ENCODE peak calls at places on chromosomes 3 and 15, in six cellular contexts. One of them, this sample, is unnamed.

GRCh38 chr15:66101715-66102395 is 151.7 kb downstream of the MEGF11 start:
- DNase-seq in RCC 7860: no peak
- DNase-seq in activated CD8-positive, alpha-beta memory T cell treated with anti-CD3 and anti-CD28 coated beads for 48 hours: no peak
- DNase-seq in cerebellar cortex: no peak
- DNase-seq in adrenal gland: no peak
- DNase-seq in Calu3: no peak
- DNase-seq in this sample: no peak

GRCh38 chr15:95291878-95292472 is 1038.5 kb upstream of the NR2F2 start:
- DNase-seq in Calu3: peak
- DNase-seq in activated CD8-positive, alpha-beta memory T cell treated with anti-CD3 and anti-CD28 coated beads for 48 hours: no peak
- DNase-seq in RCC 7860: peak
- DNase-seq in adrenal gland: no peak
- DNase-seq in cerebellar cortex: peak
- DNase-seq in this sample: peak

GRCh38 chr3:15241341-15241740 is 35.3 kb downstream of the CAPN7 start:
- DNase-seq in RCC 7860: no peak
- DNase-seq in adrenal gland: peak
- DNase-seq in cerebellar cortex: peak
- DNase-seq in Calu3: peak
- DNase-seq in activated CD8-positive, alpha-beta memory T cell treated with anti-CD3 and anti-CD28 coated beads for 48 hours: no peak
- DNase-seq in this sample: no peak

GRCh38 chr3:157070600-157070999 is 89.3 kb downstream of the CCNL1 start:
- DNase-seq in Calu3: no peak
- DNase-seq in cerebellar cortex: no peak
- DNase-seq in activated CD8-positive, alpha-beta memory T cell treated with anti-CD3 and anti-CD28 coated beads for 48 hours: no peak
- DNase-seq in RCC 7860: no peak
- DNase-seq in adrenal gland: no peak
- DNase-seq in this sample: peak

GRCh38 chr3:133463441-133463860 is 63.6 kb downstream of the BFSP2 start:
- DNase-seq in cerebellar cortex: no peak
- DNase-seq in Calu3: no peak
- DNase-seq in RCC 7860: no peak
- DNase-seq in adrenal gland: no peak
- DNase-seq in activated CD8-positive, alpha-beta memory T cell treated with anti-CD3 and anti-CD28 coated beads for 48 hours: no peak
- DNase-seq in this sample: no peak

GRCh38 chr15:39746176-39746575 is 36.5 kb downstream of the FSIP1 start:
- DNase-seq in RCC 7860: no peak
- DNase-seq in adrenal gland: no peak
- DNase-seq in cerebellar cortex: no peak
- DNase-seq in activated CD8-positive, alpha-beta memory T cell treated with anti-CD3 and anti-CD28 coated beads for 48 hours: no peak
- DNase-seq in Calu3: no peak
- DNase-seq in this sample: no peak

GRCh38 chr3:8319935-8320634 is 181.5 kb upstream of the LMCD1 start:
- DNase-seq in activated CD8-positive, alpha-beta memory T cell treated with anti-CD3 and anti-CD28 coated beads for 48 hours: no peak
- DNase-seq in cerebellar cortex: no peak
- DNase-seq in RCC 7860: peak
- DNase-seq in adrenal gland: no peak
- DNase-seq in Calu3: no peak
- DNase-seq in this sample: no peak

GRCh38 chr3:55804170-55805095 is 317.3 kb upstream of the WNT5A start:
- DNase-seq in Calu3: no peak
- DNase-seq in adrenal gland: peak
- DNase-seq in RCC 7860: no peak
- DNase-seq in activated CD8-positive, alpha-beta memory T cell treated with anti-CD3 and anti-CD28 coated beads for 48 hours: no peak
- DNase-seq in cerebellar cortex: no peak
- DNase-seq in this sample: peak

GRCh38 chr3:155745795-155746550 is 1.1 kb upstream of the PLCH1 start:
- DNase-seq in adrenal gland: peak
- DNase-seq in activated CD8-positive, alpha-beta memory T cell treated with anti-CD3 and anti-CD28 coated beads for 48 hours: no peak
- DNase-seq in Calu3: peak
- DNase-seq in cerebellar cortex: peak
- DNase-seq in RCC 7860: peak
- DNase-seq in this sample: peak

GRCh38 chr3:195003006-195003892 is 267.7 kb downstream of the XXYLT1 start:
- DNase-seq in Calu3: no peak
- DNase-seq in RCC 7860: no peak
- DNase-seq in adrenal gland: no peak
- DNase-seq in activated CD8-positive, alpha-beta memory T cell treated with anti-CD3 and anti-CD28 coated beads for 48 hours: no peak
- DNase-seq in cerebellar cortex: no peak
- DNase-seq in this sample: peak

GRCh38 chr3:33884204-33884561 is 85.8 kb downstream of the PDCD6IP start:
- DNase-seq in activated CD8-positive, alpha-beta memory T cell treated with anti-CD3 and anti-CD28 coated beads for 48 hours: no peak
- DNase-seq in RCC 7860: no peak
- DNase-seq in Calu3: peak
- DNase-seq in adrenal gland: no peak
- DNase-seq in cerebellar cortex: peak
- DNase-seq in this sample: no peak

GRCh38 chr3:54870423-54870822 is 57.4 kb downstream of the LRTM1 start:
- DNase-seq in cerebellar cortex: peak
- DNase-seq in RCC 7860: peak
- DNase-seq in activated CD8-positive, alpha-beta memory T cell treated with anti-CD3 and anti-CD28 coated beads for 48 hours: no peak
- DNase-seq in Calu3: peak
- DNase-seq in adrenal gland: peak
- DNase-seq in this sample: peak

GRCh38 chr3:128884992-128885391 is 5.6 kb downstream of the ACAD9 start:
- DNase-seq in RCC 7860: no peak
- DNase-seq in adrenal gland: no peak
- DNase-seq in cerebellar cortex: no peak
- DNase-seq in Calu3: no peak
- DNase-seq in activated CD8-positive, alpha-beta memory T cell treated with anti-CD3 and anti-CD28 coated beads for 48 hours: no peak
- DNase-seq in this sample: no peak

GRCh38 chr3:9474482-9474881 is 77.1 kb downstream of the SETD5 start:
- DNase-seq in activated CD8-positive, alpha-beta memory T cell treated with anti-CD3 and anti-CD28 coated beads for 48 hours: no peak
- DNase-seq in cerebellar cortex: no peak
- DNase-seq in Calu3: no peak
- DNase-seq in RCC 7860: no peak
- DNase-seq in adrenal gland: no peak
- DNase-seq in this sample: no peak

GRCh38 chr3:139982404-139982803 is 47.4 kb downstream of the CLSTN2 start:
- DNase-seq in adrenal gland: no peak
- DNase-seq in cerebellar cortex: no peak
- DNase-seq in activated CD8-positive, alpha-beta memory T cell treated with anti-CD3 and anti-CD28 coated beads for 48 hours: no peak
- DNase-seq in Calu3: no peak
- DNase-seq in RCC 7860: no peak
- DNase-seq in this sample: no peak

GRCh38 chr3:30952786-30953185 is 58.3 kb upstream of the GADL1 start:
- DNase-seq in adrenal gland: no peak
- DNase-seq in Calu3: no peak
- DNase-seq in activated CD8-positive, alpha-beta memory T cell treated with anti-CD3 and anti-CD28 coated beads for 48 hours: no peak
- DNase-seq in RCC 7860: no peak
- DNase-seq in cerebellar cortex: no peak
- DNase-seq in this sample: no peak

GRCh38 chr3:197244751-197245150 is 53.7 kb downstream of the DLG1 start:
- DNase-seq in cerebellar cortex: no peak
- DNase-seq in activated CD8-positive, alpha-beta memory T cell treated with anti-CD3 and anti-CD28 coated beads for 48 hours: no peak
- DNase-seq in Calu3: no peak
- DNase-seq in adrenal gland: no peak
- DNase-seq in RCC 7860: no peak
- DNase-seq in this sample: no peak

GRCh38 chr3:104907507-104907906 is 459.2 kb upstream of the ALCAM start:
- DNase-seq in adrenal gland: no peak
- DNase-seq in cerebellar cortex: no peak
- DNase-seq in RCC 7860: peak
- DNase-seq in Calu3: no peak
- DNase-seq in activated CD8-positive, alpha-beta memory T cell treated with anti-CD3 and anti-CD28 coated beads for 48 hours: no peak
- DNase-seq in this sample: no peak

GRCh38 chr15:91861223-91861622 is 7.7 kb downstream of the SLCO3A1 start:
- DNase-seq in RCC 7860: no peak
- DNase-seq in cerebellar cortex: no peak
- DNase-seq in Calu3: no peak
- DNase-seq in activated CD8-positive, alpha-beta memory T cell treated with anti-CD3 and anti-CD28 coated beads for 48 hours: no peak
- DNase-seq in adrenal gland: no peak
- DNase-seq in this sample: no peak

GRCh38 chr3:136250862-136251460 is 821 bp downstream of the PCCB start:
- DNase-seq in adrenal gland: peak
- DNase-seq in RCC 7860: peak
- DNase-seq in activated CD8-positive, alpha-beta memory T cell treated with anti-CD3 and anti-CD28 coated beads for 48 hours: peak
- DNase-seq in Calu3: peak
- DNase-seq in cerebellar cortex: peak
- DNase-seq in this sample: peak

GRCh38 chr3:42591811-42592210 is 1.2 kb downstream of the SS18L2 start:
- DNase-seq in cerebellar cortex: no peak
- DNase-seq in adrenal gland: no peak
- DNase-seq in activated CD8-positive, alpha-beta memory T cell treated with anti-CD3 and anti-CD28 coated beads for 48 hours: no peak
- DNase-seq in Calu3: no peak
- DNase-seq in RCC 7860: no peak
- DNase-seq in this sample: no peak